ENCODE peak calls at places on chromosomes 4 and X, in nine cellular contexts. One of them, this sample, is unnamed.

GRCh38 chrX:140050906-140051305 is 85.6 kb upstream of the CXorf66 start:
- DNase-seq in IMR-90: peak; percentile 15
- DNase-seq in body of pancreas: no peak
- DNase-seq in HepG2: no peak
- DNase-seq in WTC11: no peak
- DNase-seq in H9: no peak
- DNase-seq in hepatocyte: no peak
- DNase-seq in AG09309: no peak
- DNase-seq in pancreas: no peak
- DNase-seq in this sample: no peak

GRCh38 chr4:83207497-83208105 is 77.0 kb downstream of the COQ2 start:
- DNase-seq in HepG2: no peak
- DNase-seq in pancreas: no peak
- DNase-seq in WTC11: no peak
- DNase-seq in H9: no peak
- DNase-seq in IMR-90: peak; percentile 67
- DNase-seq in hepatocyte: peak; percentile 22
- DNase-seq in AG09309: peak; percentile 62
- DNase-seq in body of pancreas: no peak
- DNase-seq in this sample: peak; percentile 24

GRCh38 chr4:54011201-54011600 is 53.2 kb downstream of the CHIC2 start:
- DNase-seq in WTC11: no peak
- DNase-seq in AG09309: no peak
- DNase-seq in H9: no peak
- DNase-seq in IMR-90: no peak
- DNase-seq in pancreas: no peak
- DNase-seq in hepatocyte: no peak
- DNase-seq in body of pancreas: no peak
- DNase-seq in HepG2: no peak
- DNase-seq in this sample: no peak

GRCh38 chr4:174292473-174292872 is 8.8 kb downstream of the CEP44 start:
- DNase-seq in WTC11: no peak
- DNase-seq in body of pancreas: no peak
- DNase-seq in AG09309: no peak
- DNase-seq in H9: no peak
- DNase-seq in hepatocyte: no peak
- DNase-seq in IMR-90: no peak
- DNase-seq in pancreas: no peak
- DNase-seq in HepG2: no peak
- DNase-seq in this sample: no peak

GRCh38 chr4:47101453-47101852 is 70.1 kb downstream of the GABRB1 start:
- DNase-seq in IMR-90: peak; percentile 59
- DNase-seq in pancreas: no peak
- DNase-seq in AG09309: no peak
- DNase-seq in body of pancreas: no peak
- DNase-seq in hepatocyte: no peak
- DNase-seq in H9: no peak
- DNase-seq in HepG2: no peak
- DNase-seq in WTC11: no peak
- DNase-seq in this sample: no peak

GRCh38 chrX:31629195-31629594 is 557.4 kb upstream of the FTHL17 start:
- DNase-seq in pancreas: no peak
- DNase-seq in H9: no peak
- DNase-seq in AG09309: no peak
- DNase-seq in HepG2: no peak
- DNase-seq in body of pancreas: no peak
- DNase-seq in WTC11: no peak
- DNase-seq in hepatocyte: no peak
- DNase-seq in IMR-90: no peak
- DNase-seq in this sample: no peak

GRCh38 chrX:83108278-83108677 is 399.8 kb upstream of the POU3F4 start:
- DNase-seq in hepatocyte: no peak
- DNase-seq in H9: no peak
- DNase-seq in HepG2: no peak
- DNase-seq in body of pancreas: no peak
- DNase-seq in IMR-90: no peak
- DNase-seq in AG09309: no peak
- DNase-seq in pancreas: no peak
- DNase-seq in WTC11: no peak
- DNase-seq in this sample: no peak

GRCh38 chrX:7244400-7244799 is 96.4 kb upstream of the PUDP start:
- DNase-seq in AG09309: no peak
- DNase-seq in pancreas: no peak
- DNase-seq in hepatocyte: no peak
- DNase-seq in WTC11: no peak
- DNase-seq in body of pancreas: no peak
- DNase-seq in H9: no peak
- DNase-seq in HepG2: no peak
- DNase-seq in IMR-90: no peak
- DNase-seq in this sample: no peak

GRCh38 chr4:77226939-77227705 is 70.1 kb downstream of the CCNG2 start:
- DNase-seq in HepG2: no peak
- DNase-seq in body of pancreas: no peak
- DNase-seq in AG09309: no peak
- DNase-seq in hepatocyte: no peak
- DNase-seq in pancreas: no peak
- DNase-seq in IMR-90: no peak
- DNase-seq in WTC11: no peak
- DNase-seq in H9: no peak
- DNase-seq in this sample: no peak

GRCh38 chr4:74623041-74623440 is 171.3 kb downstream of the BTC start:
- DNase-seq in hepatocyte: peak; percentile 65
- DNase-seq in pancreas: no peak
- DNase-seq in H9: no peak
- DNase-seq in AG09309: no peak
- DNase-seq in HepG2: peak; percentile 66
- DNase-seq in WTC11: no peak
- DNase-seq in IMR-90: peak; percentile 24
- DNase-seq in body of pancreas: no peak
- DNase-seq in this sample: peak; percentile 54

GRCh38 chr4:84420608-84421007 is 78.5 kb downstream of the NKX6-1 start:
- DNase-seq in HepG2: no peak
- DNase-seq in WTC11: no peak
- DNase-seq in pancreas: no peak
- DNase-seq in IMR-90: no peak
- DNase-seq in hepatocyte: no peak
- DNase-seq in H9: no peak
- DNase-seq in body of pancreas: no peak
- DNase-seq in AG09309: no peak
- DNase-seq in this sample: no peak

GRCh38 chrX:50638123-50638522 is 167.5 kb upstream of the DGKK start:
- DNase-seq in body of pancreas: no peak
- DNase-seq in IMR-90: no peak
- DNase-seq in HepG2: no peak
- DNase-seq in WTC11: no peak
- DNase-seq in hepatocyte: no peak
- DNase-seq in pancreas: no peak
- DNase-seq in AG09309: no peak
- DNase-seq in H9: no peak
- DNase-seq in this sample: no peak

GRCh38 chr4:52550186-52550585 is 108.9 kb downstream of the USP46 start:
- DNase-seq in body of pancreas: no peak
- DNase-seq in H9: no peak
- DNase-seq in WTC11: no peak
- DNase-seq in HepG2: no peak
- DNase-seq in IMR-90: no peak
- DNase-seq in hepatocyte: no peak
- DNase-seq in AG09309: no peak
- DNase-seq in pancreas: no peak
- DNase-seq in this sample: no peak

GRCh38 chr4:52551487-52551886 is 107.6 kb downstream of the USP46 start:
- DNase-seq in HepG2: no peak
- DNase-seq in hepatocyte: no peak
- DNase-seq in IMR-90: no peak
- DNase-seq in body of pancreas: no peak
- DNase-seq in H9: no peak
- DNase-seq in AG09309: no peak
- DNase-seq in pancreas: no peak
- DNase-seq in WTC11: no peak
- DNase-seq in this sample: no peak

GRCh38 chr4:52555356-52555716 is 103.8 kb downstream of the USP46 start:
- DNase-seq in body of pancreas: no peak
- DNase-seq in HepG2: no peak
- DNase-seq in IMR-90: no peak
- DNase-seq in hepatocyte: no peak
- DNase-seq in pancreas: no peak
- DNase-seq in H9: no peak
- DNase-seq in AG09309: no peak
- DNase-seq in WTC11: no peak
- DNase-seq in this sample: no peak

GRCh38 chr4:52552778-52553177 is 106.3 kb downstream of the USP46 start:
- DNase-seq in WTC11: no peak
- DNase-seq in IMR-90: no peak
- DNase-seq in HepG2: no peak
- DNase-seq in AG09309: no peak
- DNase-seq in hepatocyte: peak; percentile 13
- DNase-seq in pancreas: no peak
- DNase-seq in H9: no peak
- DNase-seq in body of pancreas: no peak
- DNase-seq in this sample: no peak

GRCh38 chr4:52554606-52555355 is 104.3 kb downstream of the USP46 start:
- DNase-seq in WTC11: no peak
- DNase-seq in H9: no peak
- DNase-seq in IMR-90: no peak
- DNase-seq in HepG2: no peak
- DNase-seq in AG09309: no peak
- DNase-seq in body of pancreas: no peak
- DNase-seq in pancreas: no peak
- DNase-seq in hepatocyte: no peak
- DNase-seq in this sample: no peak
- TF ChIP-seq CTCF in WTC11: no peak
- TF ChIP-seq CTCF in H9: no peak
- TF ChIP-seq CTCF in IMR-90: no peak
- TF ChIP-seq CTCF in HepG2: no peak
- TF ChIP-seq CTCF in AG09309: no peak
- TF ChIP-seq CTCF in body of pancreas: no peak
- TF ChIP-seq CTCF in pancreas: no peak
- TF ChIP-seq CTCF in hepatocyte: no peak
- TF ChIP-seq CTCF in this sample: no peak

GRCh38 chr4:87497141-87497540 is 32.0 kb downstream of the SPARCL1 start:
- DNase-seq in body of pancreas: no peak
- DNase-seq in hepatocyte: no peak
- DNase-seq in AG09309: no peak
- DNase-seq in IMR-90: no peak
- DNase-seq in HepG2: no peak
- DNase-seq in H9: no peak
- DNase-seq in pancreas: no peak
- DNase-seq in WTC11: peak; percentile 58
- DNase-seq in this sample: no peak
- TF ChIP-seq CTCF in body of pancreas: no peak
- TF ChIP-seq CTCF in hepatocyte: peak; percentile 13
- TF ChIP-seq CTCF in AG09309: peak; percentile 33
- TF ChIP-seq CTCF in IMR-90: peak; percentile 16
- TF ChIP-seq CTCF in HepG2: peak; percentile 15
- TF ChIP-seq CTCF in H9: peak; percentile 77
- TF ChIP-seq CTCF in pancreas: no peak
- TF ChIP-seq CTCF in WTC11: peak; percentile 65
- TF ChIP-seq CTCF in this sample: no peak

GRCh38 chrX:10327651-10328050 is 170.9 kb downstream of the CLCN4 start:
- DNase-seq in hepatocyte: no peak
- DNase-seq in WTC11: no peak
- DNase-seq in AG09309: no peak
- DNase-seq in body of pancreas: no peak
- DNase-seq in H9: peak; percentile 51
- DNase-seq in HepG2: peak; percentile 3
- DNase-seq in IMR-90: peak; percentile 5
- DNase-seq in pancreas: no peak
- DNase-seq in this sample: peak; percentile 34

GRCh38 chrX:10329984-10330383 is 173.2 kb downstream of the CLCN4 start:
- DNase-seq in AG09309: no peak
- DNase-seq in WTC11: no peak
- DNase-seq in hepatocyte: no peak
- DNase-seq in IMR-90: no peak
- DNase-seq in H9: no peak
- DNase-seq in body of pancreas: no peak
- DNase-seq in pancreas: no peak
- DNase-seq in HepG2: no peak
- DNase-seq in this sample: no peak

GRCh38 chrX:10325606-10326005 is 168.8 kb downstream of the CLCN4 start:
- DNase-seq in pancreas: no peak
- DNase-seq in AG09309: peak; percentile 7
- DNase-seq in hepatocyte: no peak
- DNase-seq in IMR-90: peak; percentile 62
- DNase-seq in HepG2: no peak
- DNase-seq in H9: no peak
- DNase-seq in body of pancreas: no peak
- DNase-seq in WTC11: no peak
- DNase-seq in this sample: no peak

GRCh38 chrX:10326578-10326977 is 169.8 kb downstream of the CLCN4 start:
- DNase-seq in WTC11: no peak
- DNase-seq in IMR-90: peak; percentile 43
- DNase-seq in H9: no peak
- DNase-seq in AG09309: peak; percentile 3
- DNase-seq in hepatocyte: no peak
- DNase-seq in body of pancreas: no peak
- DNase-seq in HepG2: peak; percentile 25
- DNase-seq in pancreas: no peak
- DNase-seq in this sample: peak; percentile 30
- TF ChIP-seq CTCF in WTC11: no peak
- TF ChIP-seq CTCF in IMR-90: peak; percentile 46
- TF ChIP-seq CTCF in H9: peak; percentile 23
- TF ChIP-seq CTCF in AG09309: peak; percentile 49
- TF ChIP-seq CTCF in hepatocyte: peak; percentile 9
- TF ChIP-seq CTCF in body of pancreas: no peak
- TF ChIP-seq CTCF in HepG2: peak; percentile 55
- TF ChIP-seq CTCF in pancreas: no peak
- TF ChIP-seq CTCF in this sample: no peak

GRCh38 chr4:186040316-186040715 is 28.6 kb upstream of the TLR3 start:
- DNase-seq in H9: no peak
- DNase-seq in HepG2: no peak
- DNase-seq in WTC11: no peak
- DNase-seq in body of pancreas: no peak
- DNase-seq in IMR-90: no peak
- DNase-seq in AG09309: no peak
- DNase-seq in hepatocyte: no peak
- DNase-seq in pancreas: no peak
- DNase-seq in this sample: no peak

GRCh38 chr4:186033027-186033426 is 35.9 kb upstream of the TLR3 start:
- DNase-seq in H9: no peak
- DNase-seq in hepatocyte: no peak
- DNase-seq in IMR-90: no peak
- DNase-seq in HepG2: no peak
- DNase-seq in pancreas: no peak
- DNase-seq in WTC11: no peak
- DNase-seq in body of pancreas: no peak
- DNase-seq in AG09309: no peak
- DNase-seq in this sample: no peak

GRCh38 chr4:186037182-186037581 is 31.8 kb upstream of the TLR3 start:
- DNase-seq in hepatocyte: no peak
- DNase-seq in pancreas: no peak
- DNase-seq in H9: no peak
- DNase-seq in IMR-90: no peak
- DNase-seq in AG09309: no peak
- DNase-seq in HepG2: no peak
- DNase-seq in WTC11: no peak
- DNase-seq in body of pancreas: no peak
- DNase-seq in this sample: no peak

GRCh38 chr4:186039697-186040096 is 29.3 kb upstream of the TLR3 start:
- DNase-seq in IMR-90: no peak
- DNase-seq in AG09309: no peak
- DNase-seq in hepatocyte: no peak
- DNase-seq in HepG2: no peak
- DNase-seq in WTC11: no peak
- DNase-seq in body of pancreas: no peak
- DNase-seq in H9: no peak
- DNase-seq in pancreas: no peak
- DNase-seq in this sample: no peak

GRCh38 chr4:186037692-186038658 is 31.0 kb upstream of the TLR3 start:
- DNase-seq in body of pancreas: peak; percentile 65
- DNase-seq in AG09309: peak; percentile 63
- DNase-seq in pancreas: peak; percentile 72
- DNase-seq in H9: no peak
- DNase-seq in WTC11: no peak
- DNase-seq in HepG2: peak; percentile 59
- DNase-seq in IMR-90: peak; percentile 80
- DNase-seq in hepatocyte: peak; percentile 83
- DNase-seq in this sample: peak; percentile 39
- TF ChIP-seq CTCF in body of pancreas: peak; percentile 66
- TF ChIP-seq CTCF in AG09309: peak; percentile 72
- TF ChIP-seq CTCF in pancreas: peak; percentile 55
- TF ChIP-seq CTCF in H9: peak; percentile 90
- TF ChIP-seq CTCF in WTC11: peak; percentile 81
- TF ChIP-seq CTCF in HepG2: peak; percentile 88
- TF ChIP-seq CTCF in IMR-90: peak; percentile 83
- TF ChIP-seq CTCF in hepatocyte: peak; percentile 92
- TF ChIP-seq CTCF in this sample: peak; percentile 48

This sample was measured in Calu3.